ENCODE peak calls at places on chromosomes 6 and 20, in nine cellular contexts. One of them, this sample, is unnamed.

GRCh38 chr6:29861521-29862255 is 34.1 kb downstream of the HLA-G start:
- DNase-seq in HEK293T: no peak
- DNase-seq in thyroid gland: no peak
- DNase-seq in activated effector memory CD4-positive, alpha-beta T cell treated with Interleukin-2 at 50 U/mL for 16 hours: no peak
- DNase-seq in dorsolateral prefrontal cortex: no peak
- DNase-seq in RCC 7860: no peak
- DNase-seq in NCI-H2081: no peak
- DNase-seq in chondrocyte: no peak
- DNase-seq in lower leg skin: no peak
- DNase-seq in this sample: no peak

GRCh38 chr20:50469796-50470195 is 40.4 kb upstream of the PTPN1 start:
- DNase-seq in HEK293T: no peak
- DNase-seq in RCC 7860: no peak
- DNase-seq in activated effector memory CD4-positive, alpha-beta T cell treated with Interleukin-2 at 50 U/mL for 16 hours: no peak
- DNase-seq in thyroid gland: no peak
- DNase-seq in chondrocyte: no peak
- DNase-seq in dorsolateral prefrontal cortex: no peak
- DNase-seq in NCI-H2081: no peak
- DNase-seq in lower leg skin: no peak
- DNase-seq in this sample: no peak

GRCh38 chr6:34412643-34413214 is 13.1 kb downstream of the RPS10 start:
- DNase-seq in NCI-H2081: no peak
- DNase-seq in dorsolateral prefrontal cortex: no peak
- DNase-seq in chondrocyte: no peak
- DNase-seq in thyroid gland: no peak
- DNase-seq in activated effector memory CD4-positive, alpha-beta T cell treated with Interleukin-2 at 50 U/mL for 16 hours: no peak
- DNase-seq in HEK293T: no peak
- DNase-seq in RCC 7860: no peak
- DNase-seq in lower leg skin: no peak
- DNase-seq in this sample: no peak

GRCh38 chr6:166942393-166943168 is 13.8 kb downstream of the RNASET2 start:
- DNase-seq in NCI-H2081: no peak
- DNase-seq in chondrocyte: no peak
- DNase-seq in RCC 7860: no peak
- DNase-seq in thyroid gland: no peak
- DNase-seq in activated effector memory CD4-positive, alpha-beta T cell treated with Interleukin-2 at 50 U/mL for 16 hours: peak
- DNase-seq in lower leg skin: no peak
- DNase-seq in HEK293T: no peak
- DNase-seq in dorsolateral prefrontal cortex: no peak
- DNase-seq in this sample: no peak

GRCh38 chr6:170144952-170145587 is 145.8 kb downstream of the DLL1 start:
- DNase-seq in HEK293T: no peak
- DNase-seq in thyroid gland: no peak
- DNase-seq in activated effector memory CD4-positive, alpha-beta T cell treated with Interleukin-2 at 50 U/mL for 16 hours: no peak
- DNase-seq in chondrocyte: no peak
- DNase-seq in NCI-H2081: no peak
- DNase-seq in lower leg skin: no peak
- DNase-seq in dorsolateral prefrontal cortex: peak
- DNase-seq in RCC 7860: no peak
- DNase-seq in this sample: no peak

GRCh38 chr6:30894935-30895334 is 10.6 kb downstream of the DDR1 start:
- DNase-seq in NCI-H2081: no peak
- DNase-seq in thyroid gland: no peak
- DNase-seq in activated effector memory CD4-positive, alpha-beta T cell treated with Interleukin-2 at 50 U/mL for 16 hours: no peak
- DNase-seq in RCC 7860: no peak
- DNase-seq in chondrocyte: no peak
- DNase-seq in HEK293T: no peak
- DNase-seq in dorsolateral prefrontal cortex: no peak
- DNase-seq in lower leg skin: no peak
- DNase-seq in this sample: no peak

GRCh38 chr6:37761872-37762271 is 57.7 kb upstream of the ZFAND3 start:
- DNase-seq in thyroid gland: no peak
- DNase-seq in dorsolateral prefrontal cortex: no peak
- DNase-seq in RCC 7860: no peak
- DNase-seq in HEK293T: no peak
- DNase-seq in lower leg skin: no peak
- DNase-seq in chondrocyte: peak
- DNase-seq in NCI-H2081: no peak
- DNase-seq in activated effector memory CD4-positive, alpha-beta T cell treated with Interleukin-2 at 50 U/mL for 16 hours: no peak
- DNase-seq in this sample: no peak

GRCh38 chr6:166999845-167000253 is 652 bp downstream of the CEP43 start:
- DNase-seq in thyroid gland: no peak
- DNase-seq in RCC 7860: no peak
- DNase-seq in activated effector memory CD4-positive, alpha-beta T cell treated with Interleukin-2 at 50 U/mL for 16 hours: no peak
- DNase-seq in chondrocyte: no peak
- DNase-seq in HEK293T: no peak
- DNase-seq in dorsolateral prefrontal cortex: no peak
- DNase-seq in NCI-H2081: no peak
- DNase-seq in lower leg skin: no peak
- DNase-seq in this sample: no peak

GRCh38 chr20:1418335-1418734 is 25.5 kb upstream of the FKBP1A start:
- DNase-seq in dorsolateral prefrontal cortex: no peak
- DNase-seq in lower leg skin: no peak
- DNase-seq in activated effector memory CD4-positive, alpha-beta T cell treated with Interleukin-2 at 50 U/mL for 16 hours: no peak
- DNase-seq in chondrocyte: no peak
- DNase-seq in HEK293T: no peak
- DNase-seq in thyroid gland: no peak
- DNase-seq in RCC 7860: peak
- DNase-seq in NCI-H2081: no peak
- DNase-seq in this sample: no peak

GRCh38 chr6:169839029-169839481 is 87.6 kb downstream of the ERMARD start:
- DNase-seq in NCI-H2081: no peak
- DNase-seq in lower leg skin: no peak
- DNase-seq in RCC 7860: no peak
- DNase-seq in thyroid gland: no peak
- DNase-seq in HEK293T: no peak
- DNase-seq in dorsolateral prefrontal cortex: no peak
- DNase-seq in activated effector memory CD4-positive, alpha-beta T cell treated with Interleukin-2 at 50 U/mL for 16 hours: no peak
- DNase-seq in chondrocyte: no peak
- DNase-seq in this sample: no peak